ENCODE peak calls at places on chromosomes 5 and 9, in eight cellular contexts. X is lower leg skin, K is tibial nerve, T is ovary, S is A549, P is transverse colon, O is heart left ventricle, R is adrenal gland. Z is an unnamed sample.

GRCh38 chr5:176364765-176365662 is at the start of gene ARL10:
- DNase-seq in X (no peak), K (no peak), T (peak; percentile 63), S (no peak), P (peak; percentile 41), O (peak; percentile 76), R (peak; percentile 17), Z (peak; percentile 63)

GRCh38 chr9:69431203-69431602 is 106.2 kb downstream of the ENTREP1 start:
- DNase-seq in X (no peak), K (no peak), T (no peak), S (no peak), P (no peak), O (no peak), R (no peak), Z (no peak)

GRCh38 chr9:103037508-103038477 is 42.7 kb downstream of the CYLC2 start:
- DNase-seq in X (peak; percentile 56), K (no peak), T (no peak), S (no peak), P (no peak), O (peak; percentile 46), R (no peak), Z (no peak)

GRCh38 chr5:53323943-53324642 is 156.3 kb upstream of the FST start:
- DNase-seq in X (no peak), K (no peak), T (no peak), S (no peak), P (no peak), O (no peak), R (no peak), Z (no peak)

GRCh38 chr9:71716138-71716909 is 52.0 kb downstream of the CEMIP2 start:
- DNase-seq in X (no peak), K (no peak), T (no peak), S (no peak), P (no peak), O (no peak), R (no peak), Z (no peak)

GRCh38 chr5:55918097-55919035 is 67.2 kb downstream of the IL31RA start:
- DNase-seq in X (peak; percentile 74), K (no peak), T (no peak), S (no peak), P (no peak), O (no peak), R (peak; percentile 48), Z (no peak)

GRCh38 chr5:61290815-61291214 is 41.2 kb upstream of the ZSWIM6 start:
- DNase-seq in X (no peak), K (no peak), T (no peak), S (peak; percentile 49), P (peak; percentile 72), O (no peak), R (peak; percentile 38), Z (no peak)

GRCh38 chr5:148000036-148000435 is 63.7 kb upstream of the SPINK5 start:
- DNase-seq in X (no peak), K (no peak), T (no peak), S (no peak), P (no peak), O (no peak), R (no peak), Z (no peak)

DNA sequence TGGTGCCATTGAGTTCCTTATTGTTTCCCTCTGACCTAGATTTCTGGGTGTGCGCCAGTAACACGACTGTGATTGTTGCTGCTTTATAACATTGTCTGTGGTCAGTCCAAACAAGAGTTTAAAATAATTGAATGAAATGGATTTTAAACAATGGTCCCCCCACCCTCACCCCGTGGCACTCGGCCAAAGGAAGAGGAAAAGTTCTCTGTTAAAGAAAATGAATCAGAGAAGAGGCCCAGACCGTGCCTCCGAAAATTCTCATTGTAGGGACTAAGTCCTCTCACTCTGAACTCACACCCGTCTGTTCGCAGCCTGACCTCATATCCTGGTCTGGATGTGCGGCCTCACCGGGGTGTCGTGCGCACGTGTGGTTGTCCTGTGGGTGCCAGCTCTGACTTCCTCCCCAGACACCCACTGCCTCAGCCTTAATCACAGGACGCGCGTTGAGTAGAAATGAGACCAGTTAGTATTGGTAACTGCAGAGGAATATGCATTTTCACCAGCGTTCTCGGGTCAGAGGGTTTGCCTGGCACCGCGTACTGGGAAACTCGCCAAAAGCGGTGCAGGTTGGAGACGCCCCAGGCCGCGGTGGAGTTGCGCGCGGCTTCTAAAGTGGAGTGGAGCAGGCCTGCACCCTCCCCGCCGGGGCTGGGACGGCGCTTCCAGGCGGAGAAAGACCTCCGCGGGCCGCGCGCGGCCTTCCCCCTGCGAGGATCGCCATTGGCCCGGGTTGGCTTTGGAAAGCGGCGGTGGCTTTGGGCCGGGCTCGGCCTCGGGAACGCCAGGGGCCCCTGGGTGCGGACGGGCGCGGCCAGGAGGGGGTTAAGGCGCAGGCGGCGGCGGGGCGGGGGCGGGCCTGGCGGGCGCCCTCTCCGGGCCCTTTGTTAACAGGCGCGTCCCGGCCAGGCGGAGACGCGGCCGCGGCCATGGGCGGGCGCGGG is at the start of gene ABL1:
- DNase-seq in X (peak; percentile 93), K (peak; percentile 57), T (peak; percentile 85), S (peak; percentile 85), P (peak; percentile 79), O (peak; percentile 83), R (peak; percentile 83), Z (peak; percentile 70)
- TF ChIP-seq POLR2A in X (no peak), K (no peak), T (no peak), S (peak; percentile 15), P (peak; percentile 54), O (no peak), R (no peak), Z (peak; percentile 48)

GRCh38 chr5:96808541-96808828 is 740 bp upstream of the ERAP1 start:
- DNase-seq in X (no peak), K (no peak), T (no peak), S (no peak), P (no peak), O (no peak), R (no peak), Z (no peak)
- TF ChIP-seq POLR2A in X (no peak), K (no peak), T (no peak), S (no peak), P (no peak), O (no peak), R (no peak), Z (no peak)

GRCh38 chr5:1127991-1128785 is 16.3 kb upstream of the SLC12A7 start:
- DNase-seq in X (no peak), K (no peak), T (no peak), S (no peak), P (no peak), O (no peak), R (no peak), Z (no peak)
- TF ChIP-seq POLR2A in X (no peak), K (no peak), T (no peak), S (no peak), P (no peak), O (no peak), R (no peak), Z (no peak)

GRCh38 chr9:89312154-89312616 is 1.2 kb downstream of the CKS2 start:
- DNase-seq in X (no peak), K (no peak), T (no peak), S (peak; percentile 32), P (no peak), O (no peak), R (peak; percentile 56), Z (no peak)

GRCh38 chr9:89309166-89309565 is 1.8 kb upstream of the CKS2 start:
- DNase-seq in X (no peak), K (no peak), T (no peak), S (no peak), P (no peak), O (no peak), R (no peak), Z (no peak)

GRCh38 chr9:89311346-89312153 is 555 bp downstream of the CKS2 start:
- DNase-seq in X (peak; percentile 87), K (no peak), T (no peak), S (no peak), P (peak; percentile 21), O (no peak), R (peak; percentile 24), Z (no peak)

GRCh38 chr9:89309608-89310485 is 1.1 kb upstream of the CKS2 start:
- DNase-seq in X (no peak), K (no peak), T (no peak), S (no peak), P (peak; percentile 45), O (no peak), R (peak; percentile 16), Z (no peak)

GRCh38 chr9:89310486-89311345 is at the start of gene CKS2:
- DNase-seq in X (peak; percentile 100), K (peak; percentile 99), T (peak; percentile 100), S (peak; percentile 100), P (peak; percentile 100), O (peak; percentile 100), R (peak; percentile 100), Z (peak; percentile 92)
- TF ChIP-seq POLR2A in X (no peak), K (peak; percentile 96), T (peak; percentile 99), S (peak; percentile 99), P (peak; percentile 97), O (peak; percentile 86), R (peak; percentile 97), Z (peak; percentile 96)